ENCODE peak calls at places on chromosomes 13 and 19, in four cellular contexts. W, M, R and Q are unnamed samples.
A peak's percentile ranks its signal among the peaks of the same experiment; 100 is the strongest.

GRCh38 chr13:110305949-110306339 is 1.0 kb downstream of the COL4A1 start:
- DNase-seq in W (no peak), M (no peak), R (no peak), Q (no peak)

GRCh38 chr13:37306778-37307544 is 201.5 kb upstream of the CSNK1A1L start:
- DNase-seq in W (no peak), R (no peak), M (no peak), Q (no peak)

GRCh38 chr19:29098091-29098490 is 114.9 kb downstream of the UQCRFS1 start:
- DNase-seq in W (no peak), R (no peak), M (no peak), Q (no peak)

GRCh38 chr13:111114362-111115050 is 604 bp upstream of the ARHGEF7 start:
- DNase-seq in M (no peak), W (no peak), R (no peak), Q (no peak)

GRCh38 chr13:24911135-24911524 is 147.2 kb downstream of the RNF17 start:
- DNase-seq in R (no peak), M (no peak), W (peak; percentile 11), Q (no peak)

GRCh38 chr19:54096642-54097106 is 3.9 kb downstream of the OSCAR start:
- DNase-seq in R (peak; percentile 62), M (no peak), W (peak; percentile 36), Q (no peak)

GRCh38 chr19:38653028-38653571 is 5.7 kb downstream of the ACTN4 start:
- DNase-seq in M (peak; percentile 85), R (no peak), W (no peak), Q (no peak)

GRCh38 chr19:7931221-7932061 is 5.5 kb upstream of the CTXN1 start:
- DNase-seq in R (no peak), M (no peak), W (no peak), Q (no peak)

GRCh38 chr13:113856716-113857065 is 7.2 kb downstream of the GAS6 start:
- DNase-seq in M (peak; percentile 21), W (no peak), R (peak; percentile 32), Q (no peak)

GRCh38 chr13:32426191-32426980 is 1.5 kb downstream of the N4BP2L1 start:
- DNase-seq in W (no peak), M (no peak), R (no peak), Q (peak; percentile 73)

GRCh38 chr13:46487748-46488147 is 65.2 kb upstream of the LRCH1 start:
- DNase-seq in R (no peak), M (no peak), W (no peak), Q (no peak)

GRCh38 chr13:21240586-21240985 is 64.1 kb downstream of the MRPL57 start:
- DNase-seq in R (no peak), W (no peak), M (no peak), Q (no peak)

GRCh38 chr13:26425439-26426358 is 131.8 kb upstream of the WASF3 start:
- DNase-seq in W (no peak), R (no peak), M (peak; percentile 34), Q (no peak)

GRCh38 chr13:113454936-113455335 is 1.6 kb upstream of the ADPRHL1 start:
- DNase-seq in W (no peak), M (no peak), R (no peak), Q (no peak)

GRCh38 chr13:104831823-104832222 is 1703.6 kb downstream of the EFNB2 start:
- DNase-seq in M (no peak), R (no peak), W (no peak), Q (no peak)

GRCh38 chr13:30375436-30375835 is 46.9 kb upstream of the UBE2L5 start:
- DNase-seq in R (no peak), M (no peak), W (no peak), Q (no peak)

GRCh38 chr13:49097374-49097773 is 121.7 kb downstream of the FNDC3A start:
- DNase-seq in R (no peak), W (no peak), M (peak; percentile 70), Q (no peak)

GRCh38 chr13:93767917-93768422 is 541.4 kb downstream of the GPC6 start:
- DNase-seq in R (no peak), M (peak; percentile 74), W (no peak), Q (no peak)

GRCh38 chr19:19372656-19373416 is 32.6 kb upstream of the GATAD2A start:
- DNase-seq in M (peak; percentile 90), W (peak; percentile 79), R (no peak), Q (no peak)

DNA sequence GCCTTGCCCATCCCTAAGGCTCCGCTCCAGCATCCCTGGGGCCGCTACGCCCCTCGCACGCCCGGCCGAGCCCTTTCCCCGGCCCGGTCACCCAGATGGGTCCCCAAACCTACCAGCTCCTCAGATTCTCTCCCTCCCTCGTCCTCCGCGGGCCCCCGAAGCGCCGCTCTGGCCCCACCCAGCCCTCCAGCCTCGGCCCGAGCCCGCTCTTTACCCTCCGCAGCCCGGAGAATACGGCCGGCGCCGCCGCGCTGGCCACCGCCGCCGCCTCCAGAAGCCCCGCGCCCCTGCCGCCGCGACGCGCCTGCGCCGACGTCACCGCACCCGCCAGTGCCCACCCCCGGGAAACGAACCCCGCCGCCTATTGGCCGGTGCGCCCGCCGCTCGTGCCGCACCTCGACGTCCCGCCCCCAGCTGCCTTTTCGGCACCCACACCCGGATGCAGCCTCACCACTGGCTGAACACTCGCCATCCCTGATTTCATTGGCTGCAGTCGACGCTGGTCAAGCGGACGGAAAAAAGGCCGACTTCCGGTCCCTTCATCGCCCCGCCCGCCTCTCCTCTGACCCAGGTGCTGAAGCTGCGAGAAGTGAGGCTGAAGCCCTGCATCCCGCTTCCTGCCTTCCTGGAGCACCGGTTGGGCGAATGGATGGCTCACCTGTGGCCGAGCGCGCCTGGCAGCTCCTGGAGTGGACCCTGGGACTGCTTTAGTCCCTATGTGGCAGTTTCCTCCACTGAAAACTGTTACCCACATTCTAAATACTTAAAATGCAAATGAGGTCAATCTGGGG is at the start of gene DAPK3:
- DNase-seq in R (peak; percentile 98), M (peak; percentile 95), W (peak; percentile 96), Q (peak; percentile 91)
- TF ChIP-seq TAF1 in R (peak; percentile 79), M (no peak), W (peak; percentile 53), Q (peak; percentile 41)

DNA sequence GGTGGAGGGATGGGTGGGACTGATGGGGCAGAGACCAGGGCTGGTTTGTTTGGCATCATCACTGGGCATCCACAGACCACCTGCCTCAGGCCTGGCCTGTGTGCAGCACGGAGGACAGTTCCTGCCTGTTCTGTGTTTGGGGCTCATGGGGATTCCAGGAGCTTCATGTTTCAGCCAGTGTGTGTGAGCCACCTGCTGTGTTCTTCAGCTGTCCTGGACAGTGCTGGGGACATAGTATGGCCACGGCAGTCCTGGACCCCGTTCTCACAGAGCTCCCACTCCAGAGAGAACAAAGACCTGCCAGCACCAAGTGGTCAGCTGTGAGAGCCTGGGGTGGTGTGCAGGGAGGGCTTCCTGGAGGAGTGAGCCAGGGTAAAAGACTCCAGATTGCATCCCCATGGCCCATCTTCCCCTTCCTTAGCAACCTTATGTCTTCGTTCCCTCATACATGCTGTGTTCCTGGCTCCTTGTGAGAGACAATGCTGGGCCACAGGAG is 2.0 kb upstream of the CCDC97 start:
- DNase-seq in M (no peak), R (no peak), W (no peak), Q (no peak)
- H3K4me1 ChIP-seq in M (peaks cover 28% of the 10 kb centered on the region), R (peaks cover 10% of the 10 kb centered on the region), W (peaks cover 12% of the 10 kb centered on the region), Q (peaks cover 43% of the 10 kb centered on the region)

GRCh38 chr13:27665333-27665732 is 43.6 kb downstream of the POLR1D start:
- DNase-seq in W (no peak), M (no peak), R (no peak), Q (no peak)
- TF ChIP-seq BRCA1 in W (no peak), M (no peak), R (no peak), Q (no peak)

GRCh38 chr19:2168619-2169424 is 5.1 kb downstream of the DOT1L start:
- DNase-seq in W (peak; percentile 74), R (no peak), M (peak; percentile 99), Q (peak; percentile 92)

GRCh38 chr19:2170987-2171348 is 7.2 kb downstream of the DOT1L start:
- DNase-seq in W (no peak), R (no peak), M (no peak), Q (no peak)

GRCh38 chr19:2170219-2170618 is 6.5 kb downstream of the DOT1L start:
- DNase-seq in W (no peak), M (no peak), R (no peak), Q (no peak)

GRCh38 chr19:2166741-2167738 is 3.3 kb downstream of the DOT1L start:
- DNase-seq in W (peak; percentile 4), R (no peak), M (peak; percentile 79), Q (no peak)

DNA sequence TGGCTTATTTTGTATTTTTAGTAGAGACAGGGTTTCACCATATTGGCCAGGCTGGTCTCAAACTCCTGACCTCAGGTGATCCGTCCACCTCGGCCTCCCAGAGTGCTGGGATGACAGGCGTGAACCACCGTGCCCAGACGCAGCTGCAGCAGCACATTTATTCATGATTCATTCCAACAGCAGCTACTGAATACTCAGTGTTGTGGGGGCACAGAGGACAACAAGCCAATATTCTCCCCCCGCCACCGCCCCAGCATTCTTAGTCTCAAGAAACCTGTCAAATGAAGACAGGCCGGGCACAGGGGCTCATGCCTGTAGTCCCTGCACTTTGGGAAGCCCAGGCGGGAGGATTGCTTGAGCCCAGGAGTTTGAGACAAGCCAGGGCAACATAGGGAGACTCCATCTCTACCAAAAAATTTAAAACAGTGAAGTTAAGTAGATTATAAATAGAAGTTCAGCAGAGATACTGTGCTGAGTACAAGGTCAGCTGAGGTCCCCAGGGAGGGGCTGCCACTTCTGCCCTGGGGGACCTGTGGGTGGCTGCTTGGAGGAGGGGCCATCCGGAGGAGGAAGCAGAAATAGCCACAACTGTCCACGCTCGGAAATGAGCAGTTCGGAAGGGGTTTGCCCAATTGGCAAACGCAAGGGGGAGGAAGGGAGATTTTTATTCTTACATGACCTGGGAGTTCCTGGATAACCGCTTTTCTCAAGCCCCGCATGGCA is 4.3 kb downstream of the DOT1L start:
- DNase-seq in M (peak; percentile 24), W (no peak), R (no peak), Q (peak; percentile 87)
- TF ChIP-seq TAF1 in M (no peak), W (no peak), R (no peak), Q (peak; percentile 27)